ENCODE peak calls at places on chromosomes 4 and X, in eight cellular contexts. X is K562, B is uterus, R is A549, T is Peyer's patch, P is right lobe of liver, I is ovary, J is IMR-90. S is an unnamed sample. For H3K4me1, the result is how much of the 10 kb centered on the place peaks cover.

GRCh38 chr4:120202222-120202621 is 135.6 kb upstream of the MAD2L1 start:
- DNase-seq in B (no peak), X (no peak), I (no peak), T (no peak), P (no peak), J (no peak), R (no peak), S (no peak)

GRCh38 chr4:51906167-51906647 is 63.3 kb downstream of the DCUN1D4 start:
- DNase-seq in T (no peak), B (no peak), I (no peak), R (no peak), J (peak), X (no peak), P (no peak), S (no peak)

GRCh38 chrX:153687121-153688039 is at the start of gene SLC6A8:
- DNase-seq in I (peak), X (peak), B (peak), T (peak), J (peak), R (peak), P (peak), S (peak)

GRCh38 chr4:7806080-7806630 is 133.5 kb downstream of the AFAP1 start:
- DNase-seq in R (peak), J (peak), X (no peak), I (peak), B (peak), P (no peak), T (no peak), S (peak)

GRCh38 chr4:153467154-153467896 is 1.2 kb downstream of the TMEM131L start:
- DNase-seq in X (peak), T (peak), I (peak), B (no peak), R (no peak), P (peak), J (no peak), S (peak)

GRCh38 chr4:6674500-6675149 is 19.1 kb upstream of the S100P start:
- DNase-seq in B (no peak), R (peak), X (no peak), I (no peak), P (no peak), T (no peak), J (peak), S (no peak)

GRCh38 chrX:78571849-78572248 is 87.3 kb downstream of the RTL3 start:
- DNase-seq in J (no peak), T (no peak), R (no peak), I (no peak), X (no peak), B (no peak), P (no peak), S (no peak)

GRCh38 chrX:95764972-95765451 is 919.6 kb upstream of the DIAPH2 start:
- DNase-seq in R (peak), B (no peak), P (no peak), X (no peak), T (no peak), I (peak), J (peak), S (no peak)

GRCh38 chr4:46819095-46819494 is 90.0 kb downstream of the COX7B2 start:
- DNase-seq in X (no peak), B (no peak), R (no peak), T (no peak), J (no peak), P (no peak), I (no peak), S (no peak)

GRCh38 chr4:46820154-46820553 is 88.9 kb downstream of the COX7B2 start:
- DNase-seq in J (no peak), T (no peak), B (no peak), R (no peak), I (no peak), P (no peak), X (no peak), S (no peak)

DNA sequence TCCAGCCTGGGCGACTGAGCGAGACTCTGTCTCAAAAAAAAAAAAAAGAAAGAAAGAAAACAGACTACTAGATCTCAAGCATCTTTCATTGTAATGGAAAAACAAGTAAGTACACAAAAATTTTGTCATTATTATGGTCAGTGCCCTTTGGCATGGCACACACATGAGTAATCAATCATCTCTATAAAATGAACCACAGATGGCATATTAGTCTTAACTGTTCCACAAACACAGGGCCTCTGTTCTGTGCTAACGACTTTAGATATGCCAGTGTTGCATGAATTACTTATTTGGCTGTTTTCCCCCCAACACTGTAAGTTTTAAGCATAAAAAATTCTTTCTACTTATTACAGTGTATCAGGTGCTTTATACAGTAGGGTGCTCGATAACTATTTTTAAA is 90.4 kb downstream of the COX7B2 start:
- DNase-seq in X (no peak), B (no peak), I (no peak), J (no peak), T (no peak), P (no peak), R (no peak), S (no peak)
- TF ChIP-seq POLR2A in X (no peak), B (no peak), I (no peak), J (no peak), T (no peak), P (no peak), R (no peak), S (no peak)

GRCh38 chr4:184441461-184442392 is 32.6 kb downstream of the IRF2 start:
- DNase-seq in P (no peak), B (no peak), R (no peak), J (peak), X (no peak), T (no peak), I (no peak), S (peak)
- H3K4me1 ChIP-seq in P (under half), B (under half), R (under half), J (under half), X (under half), T (under half), I (under half), S (half or more)

GRCh38 chrX:46838974-46839480 is 2.2 kb downstream of the RP2 start:
- DNase-seq in B (no peak), X (no peak), T (no peak), R (no peak), P (no peak), J (peak), I (no peak), S (no peak)

GRCh38 chrX:46837543-46838481 is 969 bp downstream of the RP2 start:
- DNase-seq in R (no peak), T (no peak), J (peak), B (no peak), I (no peak), P (no peak), X (no peak), S (no peak)

GRCh38 chrX:46840946-46841740 is 4.3 kb downstream of the RP2 start:
- DNase-seq in B (no peak), R (no peak), I (no peak), P (no peak), X (no peak), J (no peak), T (no peak), S (no peak)

GRCh38 chrX:46838482-46838857 is 1.6 kb downstream of the RP2 start:
- DNase-seq in P (no peak), B (no peak), T (no peak), X (no peak), J (peak), I (no peak), R (no peak), S (no peak)

GRCh38 chrX:46836701-46837542 is at the start of gene RP2:
- DNase-seq in P (peak), X (peak), R (peak), I (peak), J (peak), T (peak), B (peak), S (peak)
- TF ChIP-seq POLR2A in P (peak), X (peak), R (peak), I (peak), J (peak), T (peak), B (peak), S (peak)

GRCh38 chr4:122142687-122143086 is 9.4 kb upstream of the BLTP1 start:
- DNase-seq in B (no peak), I (no peak), R (no peak), T (no peak), X (no peak), J (no peak), P (no peak), S (no peak)

GRCh38 chr4:122139139-122139538 is 13.0 kb upstream of the BLTP1 start:
- DNase-seq in B (no peak), J (no peak), R (no peak), T (no peak), I (no peak), P (no peak), X (no peak), S (no peak)

GRCh38 chr4:122146652-122147051 is 5.5 kb upstream of the BLTP1 start:
- DNase-seq in I (no peak), B (no peak), P (no peak), T (no peak), R (no peak), X (no peak), J (no peak), S (no peak)

DNA sequence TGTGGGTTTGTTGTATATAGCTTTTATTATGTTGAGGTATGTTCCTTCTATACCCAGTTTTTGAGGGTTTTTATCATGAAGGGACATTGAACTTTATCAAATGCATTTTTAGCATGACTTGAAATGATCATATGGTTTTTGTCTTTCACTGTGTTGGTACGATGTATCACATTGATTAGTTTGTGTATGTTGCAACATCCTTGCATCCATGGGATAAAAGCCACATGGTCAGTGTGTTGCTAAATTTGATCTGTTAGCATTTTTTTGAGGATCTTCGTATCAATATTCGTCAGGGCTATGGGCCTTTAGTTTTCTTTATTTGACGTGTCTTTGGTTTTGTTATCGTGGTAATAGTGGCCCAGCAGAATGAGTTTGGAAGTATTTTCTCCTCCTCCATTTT is 11.3 kb upstream of the BLTP1 start:
- DNase-seq in I (no peak), R (no peak), T (no peak), P (no peak), B (no peak), J (no peak), X (no peak), S (no peak)
- H3K4me1 ChIP-seq in I (under half), R (under half), T (under half), P (under half), B (under half), J (under half), X (under half), S (under half)

S was measured in heart left ventricle.